ENCODE peak calls at places on chromosome 9, in seven cellular contexts. F is hepatocyte; O is IMR-90; L is ovary; N is astrocyte; Q is CD8-positive, alpha-beta T cell; W is fibroblast of pulmonary artery. P is an unnamed sample.

GRCh38 chr9:90102292-90102901 is 497.6 kb downstream of the GADD45G start:
- DNase-seq in F (peak; percentile 94), O (peak; percentile 88), L (peak; percentile 87), N (peak; percentile 77), Q (peak; percentile 54), W (peak; percentile 87), P (peak; percentile 76)

GRCh38 chr9:134682026-134682425 is 40.4 kb downstream of the COL5A1 start:
- DNase-seq in F (no peak), O (no peak), L (peak; percentile 37), N (no peak), Q (no peak), W (no peak), P (no peak)

GRCh38 chr9:133742849-133743444 is 4.8 kb upstream of the SARDH start:
- DNase-seq in F (peak; percentile 83), O (peak; percentile 57), L (peak; percentile 83), N (peak; percentile 36), Q (peak; percentile 69), W (peak; percentile 66), P (peak; percentile 83)

GRCh38 chr9:105359899-105360298 is 87.9 kb upstream of the FSD1L start:
- DNase-seq in F (no peak), O (peak; percentile 73), L (no peak), N (peak; percentile 95), Q (no peak), W (peak; percentile 33), P (no peak)

GRCh38 chr9:13165956-13166355 is 113.5 kb downstream of the MPDZ start:
- DNase-seq in F (no peak), O (no peak), L (no peak), N (no peak), Q (no peak), W (no peak), P (no peak)

GRCh38 chr9:137382444-137382727 is 40.6 kb downstream of the EXD3 start:
- DNase-seq in F (no peak), O (no peak), L (no peak), N (no peak), Q (no peak), W (no peak), P (no peak)

GRCh38 chr9:129383415-129384088 is 205.5 kb upstream of the IER5L start:
- DNase-seq in F (peak; percentile 88), O (peak; percentile 56), L (peak; percentile 91), N (peak; percentile 52), Q (peak; percentile 54), W (peak; percentile 69), P (peak; percentile 63)

GRCh38 chr9:98380065-98380681 is 124.7 kb upstream of the TBC1D2 start:
- DNase-seq in F (peak; percentile 82), O (peak; percentile 65), L (no peak), N (peak; percentile 38), Q (no peak), W (peak; percentile 83), P (peak; percentile 4)

GRCh38 chr9:84153885-84154284 is 173.3 kb downstream of the RMI1 start:
- DNase-seq in F (no peak), O (peak; percentile 71), L (no peak), N (peak; percentile 81), Q (no peak), W (peak; percentile 56), P (no peak)

DNA sequence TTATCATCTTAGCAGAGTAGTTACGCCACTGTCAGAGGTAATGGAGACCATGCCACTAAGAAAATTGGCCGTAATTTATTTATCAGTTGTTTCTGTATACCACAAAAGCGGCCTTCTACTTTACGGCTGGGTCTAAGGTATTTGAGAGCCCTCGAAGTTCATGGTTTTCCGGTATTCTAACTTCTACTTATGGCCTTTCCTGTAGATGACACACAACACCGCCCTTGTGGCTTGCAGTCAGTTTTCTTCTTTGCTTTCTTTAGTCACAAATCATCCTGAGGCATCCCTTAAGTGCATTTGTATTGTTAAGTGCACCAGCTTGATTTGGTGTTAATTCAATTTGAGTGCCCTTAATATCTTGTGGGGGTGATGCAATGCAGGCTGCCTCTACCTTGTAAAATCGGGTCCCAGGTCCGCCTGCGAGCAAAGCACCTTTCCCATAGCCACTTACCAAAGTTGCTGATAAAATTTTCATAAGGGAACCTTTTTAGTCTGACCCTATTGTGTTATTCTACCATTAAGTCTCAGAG is 511.9 kb downstream of the CCDC171 start:
- DNase-seq in F (no peak), O (no peak), L (no peak), N (no peak), Q (no peak), W (no peak), P (no peak)
- TF ChIP-seq CTCF in F (no peak), O (no peak), L (no peak), N (no peak), Q (no peak), W (no peak), P (no peak)

DNA sequence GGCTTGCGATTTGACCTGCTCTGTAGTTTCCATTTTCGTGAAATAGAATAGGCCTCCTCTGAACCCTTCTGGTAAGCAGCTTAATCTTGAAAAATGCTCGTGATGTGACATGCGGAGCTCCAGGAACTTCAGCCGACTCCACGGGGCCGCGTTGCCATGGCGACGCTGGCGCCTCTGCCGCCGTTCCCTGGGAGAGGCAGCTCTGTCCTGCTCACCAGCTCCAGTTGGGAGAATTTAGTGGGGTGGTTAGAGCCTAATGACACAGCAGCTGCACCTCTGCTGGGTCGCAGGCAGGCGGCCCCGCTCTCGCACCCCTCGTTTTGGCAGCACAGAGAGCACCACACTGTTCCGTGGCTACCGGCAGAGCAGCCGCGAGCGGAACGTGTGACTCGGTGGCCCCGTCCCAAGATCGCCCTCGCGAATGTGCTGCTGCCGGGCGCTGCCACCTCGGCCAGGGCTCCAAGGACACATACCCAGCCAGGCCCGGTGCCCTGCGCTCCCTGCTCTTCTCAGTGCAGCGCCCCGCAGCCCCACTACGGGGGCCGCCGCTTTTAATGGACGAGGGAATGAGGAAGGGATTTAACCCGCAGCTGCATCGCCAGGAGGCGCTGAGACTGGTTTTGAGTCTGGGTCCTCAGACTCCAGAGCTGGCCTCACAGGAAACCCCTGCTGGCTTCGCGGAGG is 131.2 kb upstream of the LMX1B start:
- DNase-seq in F (peak; percentile 66), O (peak; percentile 41), L (peak; percentile 85), N (peak; percentile 83), Q (no peak), W (peak; percentile 55), P (no peak)
- TF ChIP-seq CTCF in F (no peak), O (no peak), L (no peak), N (no peak), Q (no peak), W (no peak), P (no peak)

DNA sequence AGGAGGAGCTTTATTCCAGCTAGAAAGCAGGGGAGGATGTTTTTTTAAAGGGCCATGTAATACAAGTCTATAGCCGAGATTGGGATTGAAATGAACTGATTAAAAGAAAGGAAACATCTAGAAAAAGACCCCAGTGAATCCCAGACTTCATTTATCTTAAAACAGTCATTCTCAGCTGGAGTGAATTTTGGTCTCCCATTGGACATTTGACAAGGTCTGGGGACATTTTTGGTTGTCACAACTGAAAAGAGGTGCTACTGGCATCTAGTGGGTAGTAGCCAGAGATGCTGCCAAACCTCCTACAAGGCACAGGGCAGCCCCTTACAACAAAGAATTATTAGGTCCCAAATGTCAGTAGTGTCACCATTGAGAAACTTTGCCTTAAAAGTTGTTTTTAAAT is 16.3 kb upstream of the SPINK4 start:
- DNase-seq in F (no peak), O (no peak), L (no peak), N (no peak), Q (no peak), W (peak; percentile 51), P (no peak)
- TF ChIP-seq CTCF in F (no peak), O (peak; percentile 31), L (no peak), N (peak; percentile 13), Q (no peak), W (peak; percentile 44), P (no peak)

DNA sequence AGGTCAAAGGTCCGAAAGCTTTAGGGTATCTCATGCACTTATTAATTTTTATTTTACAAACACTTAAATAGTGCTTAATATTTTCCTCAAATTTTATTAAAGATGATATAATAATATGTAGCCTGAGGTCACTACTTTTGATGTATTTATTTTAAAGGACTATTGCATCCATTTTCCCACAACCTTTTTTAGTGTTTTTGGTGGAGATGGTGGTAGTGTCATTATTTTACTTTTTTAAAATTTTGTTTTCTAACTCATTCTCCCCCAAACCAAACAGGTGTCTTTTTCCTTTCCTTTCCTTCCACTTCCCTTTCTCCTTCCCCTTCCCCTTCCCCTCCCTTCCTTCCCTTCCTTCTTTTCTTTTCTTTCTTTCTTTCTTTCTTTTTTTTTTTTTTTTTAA is 328.6 kb downstream of the CYLC2 start:
- DNase-seq in F (no peak), O (no peak), L (no peak), N (no peak), Q (no peak), W (no peak), P (no peak)
- TF ChIP-seq CTCF in F (no peak), O (no peak), L (no peak), N (no peak), Q (no peak), W (no peak), P (no peak)

GRCh38 chr9:2872307-2872940 is 28.5 kb upstream of the PUM3 start:
- DNase-seq in F (peak; percentile 50), O (peak; percentile 28), L (no peak), N (peak; percentile 14), Q (no peak), W (peak; percentile 47), P (peak; percentile 2)
- TF ChIP-seq CTCF in F (peak; percentile 61), O (peak; percentile 43), L (no peak), N (peak; percentile 23), Q (no peak), W (peak; percentile 22), P (no peak)

GRCh38 chr9:93965830-93966577 is 10.8 kb upstream of the BARX1 start:
- DNase-seq in F (no peak), O (no peak), L (peak; percentile 12), N (no peak), Q (no peak), W (no peak), P (no peak)
- TF ChIP-seq CTCF in F (peak; percentile 40), O (no peak), L (no peak), N (no peak), Q (no peak), W (peak; percentile 6), P (no peak)

DNA sequence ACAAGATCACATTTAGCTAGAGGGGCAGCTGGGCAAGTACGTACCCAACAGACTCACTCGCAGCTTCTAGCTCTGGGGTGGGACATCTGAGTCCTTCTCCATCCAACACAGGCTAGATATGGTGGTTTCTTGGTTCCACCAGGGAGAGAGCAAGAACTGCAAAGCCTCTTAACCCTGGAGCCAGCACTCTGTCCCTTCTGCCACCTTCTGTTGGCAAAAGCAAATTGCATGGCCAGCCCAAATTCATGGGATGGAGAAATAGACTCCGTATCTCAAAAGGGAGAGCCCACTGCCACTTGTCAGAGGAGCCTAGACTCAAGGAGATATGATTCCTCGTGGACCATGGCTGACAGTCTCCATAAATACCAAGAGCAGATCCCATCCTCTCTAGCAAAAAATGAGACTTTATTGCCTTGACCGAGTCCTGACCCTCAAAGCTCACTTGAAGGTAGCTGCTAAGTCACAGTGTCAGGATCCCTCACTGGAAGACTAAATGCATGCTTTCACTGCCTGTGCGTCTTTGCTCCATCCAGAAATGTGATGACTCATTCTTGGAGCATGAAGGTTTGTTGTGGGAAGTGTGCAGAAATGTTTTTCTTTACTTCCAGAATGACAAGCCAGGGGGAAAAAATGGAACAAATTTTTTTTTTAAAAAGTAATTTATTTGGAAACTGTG is 28.8 kb upstream of the ROR2 start:
- DNase-seq in F (peak; percentile 43), O (peak; percentile 93), L (no peak), N (peak; percentile 91), Q (no peak), W (peak; percentile 91), P (peak; percentile 11)
- TF ChIP-seq CTCF in F (peak; percentile 34), O (peak; percentile 49), L (no peak), N (peak; percentile 36), Q (no peak), W (peak; percentile 52), P (no peak)

P was measured in Calu3.